ENCODE peak calls at places on chromosome 15, in nine cellular contexts. V is uterus, R is HepG2, C is stomach, F is suprapubic skin, E is spleen, Y is breast epithelium, N is ovary, L is sigmoid colon. P is an unnamed sample. For H3K4me1, the result is how much of the 10 kb centered on the place peaks cover.

GRCh38 chr15:60720493-60721231 is 241.7 kb upstream of the ICE2 start:
- DNase-seq in V (no peak), Y (no peak), F (no peak), C (no peak), L (no peak), E (no peak), R (no peak), N (no peak), P (no peak)

GRCh38 chr15:71677766-71678165 is 132.6 kb upstream of the NR2E3 start:
- DNase-seq in C (no peak), L (no peak), N (no peak), R (no peak), Y (no peak), V (no peak), E (no peak), F (no peak), P (no peak)

GRCh38 chr15:82111918-82112317 is 66.1 kb upstream of the MEX3B start:
- DNase-seq in L (no peak), E (no peak), C (no peak), Y (no peak), R (no peak), V (no peak), N (no peak), F (no peak), P (no peak)

GRCh38 chr15:77118787-77119410 is 48.0 kb upstream of the TSPAN3 start:
- DNase-seq in R (peak), E (no peak), L (no peak), N (no peak), V (no peak), F (no peak), Y (no peak), C (peak), P (peak)

GRCh38 chr15:27989838-27990237 is 109.3 kb downstream of the OCA2 start:
- DNase-seq in E (no peak), N (no peak), F (no peak), Y (no peak), V (no peak), C (no peak), R (no peak), L (no peak), P (no peak)

GRCh38 chr15:83284563-83285283 is at the start of gene BNC1:
- DNase-seq in V (no peak), C (no peak), F (no peak), Y (no peak), L (no peak), N (no peak), E (no peak), R (no peak), P (no peak)

GRCh38 chr15:48625126-48625525 is 20.4 kb downstream of the FBN1 start:
- DNase-seq in V (no peak), E (no peak), F (no peak), C (no peak), Y (no peak), R (no peak), N (no peak), L (no peak), P (no peak)

GRCh38 chr15:37140531-37141053 is 40.2 kb upstream of the MEIS2 start:
- DNase-seq in C (no peak), L (no peak), Y (no peak), V (no peak), R (no peak), N (no peak), F (no peak), E (no peak), P (no peak)

GRCh38 chr15:59143281-59143680 is 38.3 kb downstream of the CCNB2 start:
- DNase-seq in C (no peak), L (no peak), N (no peak), F (no peak), Y (no peak), V (no peak), R (no peak), E (no peak), P (no peak)

GRCh38 chr15:59436774-59437472 is 1.1 kb upstream of the FAM81A start:
- DNase-seq in V (no peak), Y (no peak), L (peak), E (no peak), F (no peak), N (peak), C (no peak), R (no peak), P (no peak)

GRCh38 chr15:44298878-44299277 is 10.4 kb downstream of the GOLM2 start:
- DNase-seq in V (no peak), F (no peak), E (no peak), Y (no peak), R (peak), C (no peak), L (no peak), N (no peak), P (no peak)

GRCh38 chr15:68205949-68206539 is 912 bp upstream of the CALML4 start:
- DNase-seq in C (peak), V (no peak), F (no peak), N (peak), R (no peak), E (peak), Y (no peak), L (peak), P (no peak)

GRCh38 chr15:62021991-62022600 is 38.2 kb downstream of the VPS13C start:
- DNase-seq in R (peak), N (no peak), E (no peak), Y (no peak), F (no peak), V (no peak), C (no peak), L (no peak), P (no peak)

DNA sequence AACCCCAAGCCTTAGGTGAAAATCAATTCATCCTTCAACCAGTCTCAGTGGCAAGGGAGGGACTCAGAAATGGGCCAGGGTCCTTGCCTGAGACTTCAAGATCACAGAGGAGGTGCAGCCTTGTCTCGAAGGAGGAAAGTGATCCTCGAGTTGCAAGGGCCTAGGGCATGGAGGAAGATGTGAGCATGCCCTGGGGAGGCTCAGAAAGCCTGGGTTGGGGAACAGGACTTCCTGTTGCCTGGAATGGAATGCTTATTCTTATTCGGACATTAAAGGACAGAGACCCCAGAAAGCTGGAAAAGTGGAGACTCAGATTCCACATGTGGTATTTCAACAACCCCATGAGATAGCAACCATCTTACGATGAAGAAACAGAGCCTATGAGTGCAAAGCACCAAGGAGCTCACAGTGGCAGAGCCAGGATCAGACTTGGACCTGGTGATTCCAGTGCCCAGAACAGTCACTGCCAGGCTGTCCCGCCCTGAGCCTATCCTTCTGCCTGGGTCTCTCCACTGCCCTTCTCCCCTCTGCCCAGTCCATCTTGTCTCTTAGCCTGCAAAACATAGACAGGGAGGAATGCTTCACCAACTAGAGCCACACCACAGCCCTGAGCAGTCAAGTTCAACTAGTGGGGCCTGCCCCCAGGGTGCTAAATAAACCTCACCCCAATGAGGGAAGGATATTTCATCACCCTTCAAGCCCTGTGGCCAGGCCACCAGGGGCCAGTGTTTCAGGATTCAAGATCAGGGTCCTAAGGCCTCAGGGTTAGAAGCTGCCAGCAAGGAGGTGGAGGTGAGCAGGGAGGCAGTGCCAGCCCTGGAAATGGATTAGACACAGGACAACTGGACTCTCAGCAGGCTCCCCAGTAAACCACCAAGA is 21.9 kb downstream of the DAPK2 start:
- DNase-seq in L (no peak), R (no peak), F (no peak), Y (no peak), C (no peak), N (no peak), E (no peak), V (no peak), P (no peak)
- TF ChIP-seq CTCF in L (no peak), R (peak), F (no peak), Y (no peak), C (no peak), N (no peak), E (no peak), V (no peak), P (no peak)

DNA sequence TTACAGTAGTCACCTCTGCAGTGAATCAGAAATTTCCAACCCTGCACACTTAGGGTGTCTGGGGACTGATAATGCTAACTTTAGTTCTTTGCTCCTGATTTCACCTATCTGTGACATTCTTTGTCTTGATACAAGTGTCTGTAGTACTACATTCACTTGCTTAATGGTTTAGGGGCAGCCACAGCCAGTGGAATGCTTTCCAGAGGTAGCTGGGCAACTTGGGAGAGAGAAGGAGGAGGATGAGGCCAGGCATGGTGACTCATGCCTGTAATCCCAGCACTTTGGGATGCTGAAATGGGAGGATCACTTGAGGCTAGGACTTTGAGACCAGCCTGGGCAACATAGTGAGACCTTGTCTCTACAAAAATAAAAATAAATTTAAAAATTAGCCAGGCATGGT is 8.5 kb downstream of the BAHD1 start:
- DNase-seq in C (no peak), R (no peak), Y (no peak), F (no peak), L (no peak), V (no peak), E (no peak), N (no peak), P (no peak)
- H3K4me1 ChIP-seq in C (under half), R (half or more), Y (under half), F (under half), L (under half), V (under half), E (half or more), N (under half), P (under half)

GRCh38 chr15:80153900-80154299 is 1.1 kb downstream of the FAH start:
- DNase-seq in R (no peak), C (no peak), N (no peak), F (no peak), V (no peak), L (no peak), E (no peak), Y (no peak), P (no peak)

GRCh38 chr15:80151576-80151975 is 1.2 kb upstream of the FAH start:
- DNase-seq in L (no peak), Y (no peak), R (no peak), F (no peak), V (no peak), N (no peak), E (no peak), C (no peak), P (no peak)

GRCh38 chr15:80154336-80154735 is 1.5 kb downstream of the FAH start:
- DNase-seq in N (no peak), Y (no peak), C (no peak), R (peak), E (no peak), V (no peak), F (no peak), L (no peak), P (no peak)

GRCh38 chr15:80152180-80152895 is 461 bp upstream of the FAH start:
- DNase-seq in L (peak), Y (peak), N (peak), V (peak), E (peak), F (peak), C (peak), R (peak), P (peak)

GRCh38 chr15:80152896-80153876 is at the start of gene FAH:
- DNase-seq in E (peak), V (no peak), C (no peak), R (peak), F (peak), N (no peak), Y (no peak), L (no peak), P (peak)
- TF ChIP-seq POLR2A in E (no peak), V (peak), C (no peak), R (peak), F (no peak), N (peak), Y (no peak), L (no peak), P (peak)

DNA sequence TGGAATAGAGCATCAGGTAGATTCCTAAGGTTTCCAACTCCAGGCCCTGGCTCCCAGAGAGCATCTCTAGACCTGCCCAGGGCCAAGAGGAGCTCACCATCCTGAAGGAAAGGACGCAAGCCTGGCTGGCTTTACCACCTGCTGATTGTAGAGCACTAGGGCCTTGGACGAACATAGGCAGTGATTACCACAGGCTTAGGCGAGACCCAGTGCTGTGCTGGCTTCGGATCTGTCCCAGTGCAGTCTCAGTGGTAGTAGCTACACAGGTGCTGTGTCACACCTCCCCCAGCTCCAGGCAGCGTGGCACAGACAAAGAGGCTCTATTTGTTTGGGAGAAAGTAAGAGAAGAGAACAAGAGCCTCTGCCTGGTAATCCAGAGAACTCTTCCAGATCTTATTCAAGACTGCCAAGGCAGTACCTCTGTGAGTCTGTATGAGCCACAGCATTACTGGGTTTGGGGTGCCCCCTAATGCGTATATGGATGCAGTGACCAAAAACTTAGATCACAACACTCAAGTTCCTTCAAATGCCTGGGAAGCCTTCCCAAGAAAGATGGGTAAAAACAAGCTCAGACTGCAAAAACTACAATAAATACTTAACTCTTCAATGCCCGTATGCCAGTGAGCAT is 25.4 kb downstream of the ISG20 start:
- DNase-seq in L (peak), E (no peak), V (no peak), N (no peak), F (no peak), C (peak), R (no peak), Y (no peak), P (peak)
- TF ChIP-seq CTCF in L (no peak), E (no peak), V (peak), N (no peak), F (no peak), C (peak), R (peak), Y (peak), P (no peak)

DNA sequence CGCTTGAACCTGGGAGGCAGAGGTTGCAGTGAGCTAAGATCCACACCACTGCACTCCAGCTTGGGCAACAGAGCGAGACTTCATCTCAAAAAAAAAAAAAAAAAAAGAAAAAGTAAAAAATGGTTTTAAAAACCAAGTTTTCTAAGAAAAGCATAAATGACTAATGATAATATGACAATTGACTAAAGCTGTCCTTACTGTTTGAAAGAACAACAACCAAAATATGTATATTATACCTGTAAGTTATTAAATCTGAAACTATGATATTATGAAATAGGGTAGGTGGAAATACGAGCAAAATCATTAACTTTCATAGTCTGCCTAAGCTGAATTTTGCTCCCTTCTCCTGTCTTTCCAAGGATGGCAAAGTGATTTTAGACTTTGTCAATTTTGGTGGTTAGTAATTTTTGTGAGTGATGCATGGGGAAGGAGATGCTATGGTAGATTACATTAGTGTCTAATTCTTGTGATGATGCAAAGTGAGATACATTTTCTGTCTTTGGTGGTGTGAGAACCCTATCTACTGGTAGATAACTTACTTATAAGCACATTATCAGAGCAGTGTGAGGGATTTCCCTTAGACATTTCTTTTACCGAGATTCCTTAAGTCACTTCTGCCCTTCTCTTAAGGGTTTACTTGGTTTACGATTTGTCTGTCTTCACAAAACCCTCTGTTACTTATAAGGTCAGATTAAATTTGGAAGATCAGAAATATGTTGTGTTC is 10.6 kb upstream of the CHD2 start:
- DNase-seq in F (no peak), E (no peak), V (no peak), L (no peak), R (no peak), N (no peak), C (no peak), Y (no peak), P (no peak)
- H3K4me1 ChIP-seq in F (half or more), E (half or more), V (under half), L (half or more), R (half or more), N (under half), C (under half), Y (under half), P (under half)